ENCODE peak calls at places on chromosomes 4 and X, in eight cellular contexts. P is nucleus accumbens, L is Calu3, C is GM12891, D is T-helper 17 cell, K is C1 segment of cervical spinal cord, T is EH, V is NCI-H1092 treated with DMSO at 0.1 percent for 48 hours. R is an unnamed sample.

GRCh38 chr4:182531555-182532162 is 288.5 kb downstream of the TENM3 start:
- DNase-seq in P (no peak), L (no peak), C (no peak), D (no peak), K (no peak), T (peak), V (no peak), R (no peak)

GRCh38 chrX:129310000-129310399 is 213.3 kb downstream of the SMARCA1 start:
- DNase-seq in P (no peak), L (no peak), C (no peak), D (no peak), K (no peak), T (no peak), V (no peak), R (no peak)

GRCh38 chr4:175127314-175127713 is 209.2 kb downstream of the ADAM29 start:
- DNase-seq in P (no peak), L (no peak), C (no peak), D (no peak), K (no peak), T (peak), V (no peak), R (no peak)

GRCh38 chr4:155639674-155640529 is 26.7 kb upstream of the GUCY1A1 start:
- DNase-seq in P (no peak), L (no peak), C (peak), D (no peak), K (no peak), T (no peak), V (no peak), R (no peak)

GRCh38 chrX:19899234-19899788 is 11.9 kb upstream of the SH3KBP1 start:
- DNase-seq in P (no peak), L (no peak), C (no peak), D (no peak), K (no peak), T (no peak), V (no peak), R (no peak)

GRCh38 chr4:7044415-7044930 is 1.3 kb downstream of the TADA2B start:
- DNase-seq in P (no peak), L (no peak), C (no peak), D (no peak), K (no peak), T (peak), V (no peak), R (no peak)

GRCh38 chrX:119692241-119693031 is 532 bp downstream of the SEPTIN6 start:
- DNase-seq in P (no peak), L (peak), C (no peak), D (peak), K (no peak), T (peak), V (peak), R (no peak)

GRCh38 chr4:130542953-130543352 is 1447.0 kb downstream of the C4orf33 start:
- DNase-seq in P (no peak), L (no peak), C (no peak), D (no peak), K (no peak), T (no peak), V (no peak), R (no peak)

GRCh38 chr4:48388504-48389154 is 47.3 kb downstream of the SLAIN2 start:
- DNase-seq in P (no peak), L (no peak), C (no peak), D (no peak), K (no peak), T (peak), V (no peak), R (no peak)

GRCh38 chrX:21319323-21319722 is 54.9 kb upstream of the CNKSR2 start:
- DNase-seq in P (no peak), L (no peak), C (no peak), D (no peak), K (no peak), T (no peak), V (no peak), R (no peak)

GRCh38 chr4:8176547-8177399 is 18.2 kb upstream of the ABLIM2 start:
- DNase-seq in P (no peak), L (peak), C (peak), D (peak), K (no peak), T (peak), V (peak), R (peak)

GRCh38 chr4:83370640-83370906 is 35.9 kb upstream of the HPSE start:
- DNase-seq in P (no peak), L (no peak), C (no peak), D (no peak), K (no peak), T (no peak), V (no peak), R (no peak)

GRCh38 chr4:31204895-31205294 is 484.7 kb downstream of the PCDH7 start:
- DNase-seq in P (no peak), L (no peak), C (no peak), D (no peak), K (no peak), T (no peak), V (no peak), R (no peak)

GRCh38 chr4:105630670-105631655 is 77.5 kb downstream of the INTS12 start:
- DNase-seq in P (no peak), L (no peak), C (no peak), D (no peak), K (no peak), T (no peak), V (no peak), R (no peak)

GRCh38 chr4:11650801-11651596 is 222.3 kb upstream of the HS3ST1 start:
- DNase-seq in P (no peak), L (peak), C (no peak), D (no peak), K (no peak), T (no peak), V (peak), R (no peak)

GRCh38 chr4:138398297-138398696 is 156.1 kb upstream of the SLC7A11 start:
- DNase-seq in P (no peak), L (no peak), C (no peak), D (no peak), K (no peak), T (no peak), V (peak), R (no peak)

GRCh38 chr4:105815701-105816100 is 79.6 kb upstream of the NPNT start:
- DNase-seq in P (no peak), L (no peak), C (no peak), D (no peak), K (no peak), T (peak), V (no peak), R (no peak)

GRCh38 chr4:47061435-47061834 is 30.1 kb downstream of the GABRB1 start:
- DNase-seq in P (no peak), L (no peak), C (no peak), D (no peak), K (no peak), T (peak), V (no peak), R (no peak)